ENCODE peak calls at places on chromosome 11, in four cellular contexts. L is cardiac fibroblast; U is CD4-positive, alpha-beta T cell; C is fibroblast of pulmonary artery. H is an unnamed sample.

GRCh38 chr11:58597749-58598148 is 18.9 kb downstream of the ZFP91 start:
- DNase-seq in L (no peak), U (no peak), C (no peak), H (no peak)

GRCh38 chr11:120235024-120235628 is 4.8 kb upstream of the POU2F3 start:
- DNase-seq in L (peak; percentile 66), U (peak; percentile 47), C (peak; percentile 68), H (peak; percentile 75)

GRCh38 chr11:92297551-92298237 is 73.1 kb downstream of the FAT3 start:
- DNase-seq in L (no peak), U (no peak), C (no peak), H (no peak)

GRCh38 chr11:108836541-108836940 is 171.7 kb downstream of the DDX10 start:
- DNase-seq in L (no peak), U (no peak), C (no peak), H (no peak)

GRCh38 chr11:61835663-61836024 is 7.5 kb downstream of the FADS2 start:
- DNase-seq in L (no peak), U (no peak), C (no peak), H (no peak)

GRCh38 chr11:134069426-134069921 is 602 bp downstream of the JAM3 start:
- DNase-seq in L (peak; percentile 32), U (no peak), C (peak; percentile 31), H (no peak)

GRCh38 chr11:32079511-32079910 is 11.4 kb upstream of the RCN1 start:
- DNase-seq in L (no peak), U (no peak), C (no peak), H (no peak)

GRCh38 chr11:66211100-66211499 is 57.3 kb upstream of the RAB1B start:
- DNase-seq in L (no peak), U (no peak), C (no peak), H (no peak)

GRCh38 chr11:14357843-14358728 is 897 bp downstream of the RRAS2 start:
- DNase-seq in L (peak; percentile 71), U (peak; percentile 32), C (peak; percentile 72), H (peak; percentile 76)

GRCh38 chr11:127493330-127493729 is 492.8 kb upstream of the KIRREL3 start:
- DNase-seq in L (no peak), U (no peak), C (no peak), H (peak; percentile 52)
- TF ChIP-seq CTCF in L (peak; percentile 35), U (no peak), C (peak; percentile 10), H (peak; percentile 30)

DNA sequence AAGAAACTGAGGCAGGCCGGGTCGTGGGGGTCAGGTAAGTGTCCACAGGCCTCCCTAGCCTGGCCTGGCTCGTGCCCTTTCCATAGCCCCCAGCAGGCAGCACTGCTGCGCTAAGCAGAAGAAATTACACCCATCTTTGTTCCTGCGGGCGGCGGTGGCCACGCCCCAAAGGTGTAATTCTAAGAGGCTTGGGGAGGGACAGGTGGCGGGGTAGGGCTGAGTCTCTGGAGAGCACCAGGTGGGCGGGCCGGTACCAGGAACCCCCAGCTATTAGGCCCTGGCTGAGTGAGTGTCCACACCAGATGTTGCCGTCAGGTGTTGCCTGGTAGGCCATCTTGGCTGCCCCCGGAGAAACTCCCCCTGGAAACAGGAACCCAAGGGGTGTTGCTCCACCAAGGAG is 12.3 kb upstream of the ARAP1 start:
- DNase-seq in L (no peak), U (no peak), C (no peak), H (no peak)
- TF ChIP-seq CTCF in L (no peak), U (no peak), C (no peak), H (no peak)

GRCh38 chr11:129702410-129703390 is 112.9 kb upstream of the TMEM45B start:
- DNase-seq in L (no peak), U (no peak), C (no peak), H (peak; percentile 64)

GRCh38 chr11:129701706-129702105 is 113.9 kb upstream of the TMEM45B start:
- DNase-seq in L (no peak), U (no peak), C (no peak), H (no peak)

GRCh38 chr11:129700701-129701100 is 114.9 kb upstream of the TMEM45B start:
- DNase-seq in L (no peak), U (no peak), C (no peak), H (no peak)

GRCh38 chr11:129698212-129698611 is 117.4 kb upstream of the TMEM45B start:
- DNase-seq in L (no peak), U (no peak), C (no peak), H (no peak)

DNA sequence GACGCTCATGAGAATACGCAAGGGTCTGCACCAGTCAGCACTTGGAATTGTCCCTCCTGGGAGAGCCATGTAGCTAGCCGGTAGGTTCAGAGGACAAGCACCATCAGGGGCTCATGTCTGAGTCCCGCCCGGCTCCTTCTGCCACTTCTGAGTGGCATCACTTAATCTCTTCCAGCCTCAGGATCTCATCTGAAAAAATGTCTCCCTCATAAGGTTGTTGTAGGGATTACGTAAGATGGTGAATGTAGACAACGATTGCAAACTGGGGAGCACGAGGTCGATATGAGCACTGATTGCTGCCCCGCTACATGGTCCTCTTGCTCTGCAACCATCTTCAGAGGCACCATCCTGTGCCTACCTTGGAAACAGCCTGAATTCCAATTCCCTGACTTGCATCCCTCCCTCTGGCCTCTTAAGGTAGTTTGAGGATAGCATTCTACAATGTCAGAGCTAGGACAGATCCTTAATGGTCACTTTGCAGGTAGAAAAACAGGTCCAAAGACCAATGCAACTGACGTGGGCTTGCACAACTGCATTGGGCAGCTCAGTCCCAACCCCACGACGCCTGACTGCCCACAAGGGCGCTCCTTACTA is 115.8 kb upstream of the TMEM45B start:
- DNase-seq in L (no peak), U (no peak), C (no peak), H (no peak)
- TF ChIP-seq CTCF in L (no peak), U (no peak), C (no peak), H (peak; percentile 18)

GRCh38 chr11:131914299-131914902 is 544.0 kb downstream of the NTM start:
- DNase-seq in L (peak; percentile 47), U (no peak), C (peak; percentile 49), H (no peak)
- TF ChIP-seq CTCF in L (peak; percentile 45), U (no peak), C (peak; percentile 48), H (no peak)